ENCODE peak calls at places on chromosomes 2 and 18, in ten cellular contexts. A, D, C, O, K, T, U, V, L and M are unnamed samples.

GRCh38 chr18:24600076-24600654 is 139.7 kb downstream of the HRH4 start:
- DNase-seq in A (no peak), D (peak; percentile 25), C (no peak), O (peak; percentile 3), K (no peak), T (no peak), U (peak; percentile 71), V (no peak), L (peak; percentile 83), M (peak; percentile 8)

GRCh38 chr2:168790226-168790902 is 12.1 kb upstream of the NOSTRIN start:
- DNase-seq in A (no peak), D (no peak), C (no peak), O (no peak), K (no peak), T (no peak), U (no peak), V (no peak), L (no peak), M (no peak)

GRCh38 chr18:10322408-10322807 is 132.0 kb upstream of the APCDD1 start:
- DNase-seq in A (no peak), D (no peak), C (no peak), O (no peak), K (no peak), T (no peak), U (no peak), V (no peak), L (no peak), M (no peak)

GRCh38 chr2:198928026-198928425 is 529.7 kb downstream of the SATB2 start:
- DNase-seq in A (no peak), D (no peak), C (no peak), O (no peak), K (no peak), T (no peak), U (no peak), V (peak; percentile 33), L (no peak), M (no peak)

GRCh38 chr2:144597894-144598593 is 78.1 kb upstream of the ZEB2 start:
- DNase-seq in A (no peak), D (no peak), C (no peak), O (no peak), K (no peak), T (no peak), U (no peak), V (no peak), L (no peak), M (no peak)

GRCh38 chr18:50232419-50232818 is 33.9 kb downstream of the CFAP53 start:
- DNase-seq in A (no peak), D (peak; percentile 5), C (no peak), O (no peak), K (no peak), T (no peak), U (no peak), V (no peak), L (no peak), M (no peak)

GRCh38 chr2:42974303-42974696 is 181.9 kb upstream of the HAAO start:
- DNase-seq in A (no peak), D (no peak), C (no peak), O (no peak), K (no peak), T (no peak), U (no peak), V (no peak), L (no peak), M (no peak)

GRCh38 chr2:100208375-100208774 is 66.0 kb upstream of the AFF3 start:
- DNase-seq in A (no peak), D (no peak), C (no peak), O (no peak), K (no peak), T (no peak), U (no peak), V (no peak), L (no peak), M (peak; percentile 33)

GRCh38 chr2:120779781-120780283 is 44.2 kb downstream of the GLI2 start:
- DNase-seq in A (no peak), D (no peak), C (no peak), O (no peak), K (no peak), T (peak; percentile 73), U (peak; percentile 78), V (peak; percentile 24), L (peak; percentile 38), M (no peak)

GRCh38 chr2:219521066-219521880 is 7.0 kb downstream of the ASIC4 start:
- DNase-seq in A (peak; percentile 18), D (peak; percentile 63), C (no peak), O (no peak), K (no peak), T (peak; percentile 58), U (peak; percentile 52), V (no peak), L (peak; percentile 80), M (peak; percentile 84)

GRCh38 chr2:43542285-43542933 is 53.4 kb downstream of the THADA start:
- DNase-seq in A (no peak), D (no peak), C (no peak), O (peak; percentile 50), K (no peak), T (peak; percentile 45), U (peak; percentile 43), V (no peak), L (peak; percentile 27), M (no peak)

GRCh38 chr2:223894968-223895367 is 50.2 kb downstream of the WDFY1 start:
- DNase-seq in A (no peak), D (no peak), C (no peak), O (no peak), K (no peak), T (no peak), U (no peak), V (no peak), L (no peak), M (no peak)

GRCh38 chr18:9753863-9754262 is 45.8 kb downstream of the RAB31 start:
- DNase-seq in A (no peak), D (no peak), C (no peak), O (no peak), K (no peak), T (no peak), U (no peak), V (no peak), L (no peak), M (no peak)

GRCh38 chr2:112709703-112710102 is 11.1 kb upstream of the NT5DC4 start:
- DNase-seq in A (no peak), D (no peak), C (no peak), O (no peak), K (no peak), T (no peak), U (no peak), V (no peak), L (no peak), M (no peak)

GRCh38 chr2:226489765-226490164 is 309.9 kb downstream of the IRS1 start:
- DNase-seq in A (no peak), D (no peak), C (no peak), O (peak; percentile 18), K (no peak), T (no peak), U (peak; percentile 83), V (no peak), L (no peak), M (no peak)

GRCh38 chr2:180145163-180145562 is 138.1 kb upstream of the CWC22 start:
- DNase-seq in A (no peak), D (no peak), C (no peak), O (no peak), K (no peak), T (no peak), U (no peak), V (no peak), L (peak; percentile 11), M (no peak)

GRCh38 chr2:26495705-26496271 is 17.9 kb upstream of the OTOF start:
- DNase-seq in A (no peak), D (no peak), C (no peak), O (no peak), K (no peak), T (peak; percentile 79), U (peak; percentile 23), V (no peak), L (peak; percentile 89), M (no peak)

GRCh38 chr2:219109468-219109867 is 48.7 kb upstream of the IHH start:
- DNase-seq in A (peak; percentile 87), D (no peak), C (peak; percentile 49), O (peak; percentile 14), K (peak; percentile 3), T (no peak), U (no peak), V (no peak), L (peak; percentile 76), M (no peak)

GRCh38 chr2:45890819-45891218 is 239.3 kb downstream of the PRKCE start:
- DNase-seq in A (peak; percentile 28), D (no peak), C (no peak), O (peak; percentile 49), K (no peak), T (no peak), U (no peak), V (no peak), L (no peak), M (no peak)

GRCh38 chr18:12750076-12750707 is 47.4 kb downstream of the PSMG2 start:
- DNase-seq in A (no peak), D (no peak), C (no peak), O (peak; percentile 23), K (no peak), T (no peak), U (peak; percentile 76), V (no peak), L (no peak), M (no peak)

GRCh38 chr2:234427081-234428058 is 69.5 kb downstream of the ARL4C start:
- DNase-seq in A (no peak), D (no peak), C (no peak), O (peak; percentile 69), K (no peak), T (peak; percentile 51), U (peak; percentile 71), V (no peak), L (peak; percentile 78), M (no peak)

GRCh38 chr2:135030826-135031225 is 16.4 kb downstream of the MAP3K19 start:
- DNase-seq in A (no peak), D (peak; percentile 35), C (no peak), O (no peak), K (no peak), T (peak; percentile 23), U (peak; percentile 35), V (no peak), L (peak; percentile 66), M (no peak)

GRCh38 chr2:86012017-86012712 is 93.5 kb downstream of the POLR1A start:
- DNase-seq in A (no peak), D (no peak), C (no peak), O (no peak), K (no peak), T (no peak), U (no peak), V (no peak), L (no peak), M (no peak)

GRCh38 chr2:103132536-103133217 is 370.8 kb downstream of the TMEM182 start:
- DNase-seq in A (no peak), D (no peak), C (no peak), O (no peak), K (no peak), T (no peak), U (no peak), V (no peak), L (no peak), M (no peak)